ENCODE peak calls at places on chromosomes 13 and 19, in four cellular contexts. I is fibroblast of lung, G is amygdala, R is heart left ventricle. L is an unnamed sample.

GRCh38 chr13:91540157-91540736 is 141.8 kb downstream of the GPC5 start:
- DNase-seq in G (no peak), I (peak), R (no peak), L (no peak)

GRCh38 chr13:113493315-113493951 is 2.9 kb upstream of the DCUN1D2 start:
- DNase-seq in G (no peak), R (no peak), I (peak), L (peak)

GRCh38 chr19:55616395-55616875 is 7.9 kb downstream of the ZNF784 start:
- DNase-seq in G (no peak), I (no peak), R (no peak), L (no peak)

GRCh38 chr13:43874512-43875092 is 4.9 kb downstream of the CCDC122 start:
- DNase-seq in R (no peak), I (peak), G (no peak), L (no peak)

GRCh38 chr13:65154661-65155447 is 2075.3 kb downstream of the PCDH9 start:
- DNase-seq in G (no peak), R (no peak), I (no peak), L (no peak)

GRCh38 chr19:57363734-57364181 is 407 bp downstream of the TRAPPC2B start:
- DNase-seq in G (no peak), I (no peak), R (no peak), L (peak)

GRCh38 chr19:4589579-4590410 is 30.3 kb upstream of the SEMA6B start:
- DNase-seq in I (no peak), R (peak), G (no peak), L (no peak)

GRCh38 chr13:20219585-20219984 is 12.5 kb downstream of the GJB6 start:
- DNase-seq in G (no peak), R (no peak), I (no peak), L (no peak)

GRCh38 chr13:63680704-63681103 is 2265.1 kb upstream of the PCDH20 start:
- DNase-seq in R (no peak), G (no peak), I (no peak), L (no peak)

GRCh38 chr19:54178581-54179261 is 5.8 kb upstream of the TMC4 start:
- DNase-seq in G (no peak), R (no peak), I (no peak), L (no peak)

GRCh38 chr19:38658462-38659306 is 11.2 kb downstream of the ACTN4 start:
- DNase-seq in G (no peak), I (peak), R (no peak), L (peak)

GRCh38 chr13:97413694-97414093 is 20.3 kb upstream of the RAP2A start:
- DNase-seq in I (no peak), G (no peak), R (no peak), L (no peak)

GRCh38 chr19:11570039-11570462 is 7.4 kb downstream of the ACP5 start:
- DNase-seq in I (no peak), G (no peak), R (no peak), L (no peak)

GRCh38 chr13:112064222-112064621 is 2.7 kb upstream of the SOX1 start:
- DNase-seq in G (no peak), R (no peak), I (no peak), L (no peak)

GRCh38 chr13:29845440-29846056 is 4.9 kb downstream of the UBL3 start:
- DNase-seq in I (peak), R (no peak), G (no peak), L (no peak)

GRCh38 chr19:35856546-35857149 is at the start of gene KIRREL2:
- DNase-seq in I (no peak), G (no peak), R (no peak), L (no peak)

GRCh38 chr13:80262051-80262695 is 78.8 kb downstream of the SPRY2 start:
- DNase-seq in G (no peak), I (no peak), R (no peak), L (no peak)

GRCh38 chr19:48506138-48506733 is 5.4 kb downstream of the LMTK3 start:
- DNase-seq in I (peak), R (no peak), G (no peak), L (no peak)

GRCh38 chr19:33613601-33614000 is 8.2 kb upstream of the CHST8 start:
- DNase-seq in G (no peak), I (no peak), R (no peak), L (no peak)

GRCh38 chr13:43757266-43757665 is 29.5 kb downstream of the ENOX1 start:
- DNase-seq in R (no peak), I (no peak), G (no peak), L (no peak)

GRCh38 chr19:53183146-53183545 is 10.0 kb downstream of the ZNF665 start:
- DNase-seq in I (peak), R (no peak), G (no peak), L (peak)

GRCh38 chr19:3612901-3613741 is 6.4 kb upstream of the TBXA2R start:
- DNase-seq in R (no peak), G (no peak), I (peak), L (no peak)

GRCh38 chr19:29678484-29679106 is 13.3 kb downstream of the PLEKHF1 start:
- DNase-seq in I (peak), G (no peak), R (peak), L (no peak)

GRCh38 chr13:99505814-99506269 is 4.6 kb downstream of the TM9SF2 start:
- DNase-seq in R (no peak), I (peak), G (no peak), L (peak)

GRCh38 chr19:29376855-29377354 is 148.9 kb upstream of the VSTM2B start:
- DNase-seq in I (no peak), R (no peak), G (no peak), L (no peak)

GRCh38 chr19:5913739-5914357 is at the start of gene CAPS:
- DNase-seq in I (peak), G (no peak), R (peak), L (peak)

GRCh38 chr13:23560571-23561089 is 9.6 kb upstream of the TNFRSF19 start:
- DNase-seq in G (no peak), I (no peak), R (no peak), L (no peak)

GRCh38 chr13:29763426-29764180 is 86.8 kb downstream of the UBL3 start:
- DNase-seq in G (no peak), I (no peak), R (no peak), L (no peak)

GRCh38 chr19:44635581-44636438 is 7.9 kb upstream of the PVR start:
- DNase-seq in I (peak), R (no peak), G (no peak), L (peak)

GRCh38 chr19:6887326-6887725 is at the start of gene ADGRE1:
- DNase-seq in G (no peak), I (no peak), R (peak), L (no peak)

GRCh38 chr13:73544175-73544574 is 485.4 kb downstream of the KLF5 start:
- DNase-seq in G (no peak), I (no peak), R (no peak), L (no peak)

GRCh38 chr19:46495789-46496099 is at the start of gene PNMA8B:
- DNase-seq in R (peak), G (peak), I (peak), L (no peak)

GRCh38 chr13:33789757-33790156 is 28.2 kb upstream of the RFC3 start:
- DNase-seq in G (no peak), R (no peak), I (no peak), L (no peak)

GRCh38 chr19:29896790-29897189 is 45.2 kb upstream of the URI1 start:
- DNase-seq in R (no peak), I (no peak), G (no peak), L (no peak)

GRCh38 chr19:15468675-15469512 is 4.5 kb upstream of the RASAL3 start:
- DNase-seq in I (no peak), R (no peak), G (no peak), L (no peak)

GRCh38 chr13:63909726-63910125 is 2494.1 kb upstream of the PCDH20 start:
- DNase-seq in G (no peak), R (no peak), I (no peak), L (no peak)

GRCh38 chr13:77741587-77741972 is 44.1 kb downstream of the SLAIN1 start:
- DNase-seq in G (no peak), R (no peak), I (no peak), L (no peak)